ENCODE peak calls at places on chromosomes 7 and 10, in six cellular contexts. One of them, this sample, is unnamed.

GRCh38 chr10:78335691-78336401 is 302.2 kb downstream of the RPS24 start:
- DNase-seq in A549: no peak
- DNase-seq in Calu3: no peak
- DNase-seq in upper lobe of left lung: no peak
- DNase-seq in CD4-positive, alpha-beta T cell: no peak
- DNase-seq in foreskin fibroblast: peak; percentile 91
- DNase-seq in this sample: no peak

GRCh38 chr7:141456298-141456697 is 94.9 kb upstream of the AGK start:
- DNase-seq in A549: no peak
- DNase-seq in CD4-positive, alpha-beta T cell: no peak
- DNase-seq in Calu3: no peak
- DNase-seq in upper lobe of left lung: no peak
- DNase-seq in foreskin fibroblast: no peak
- DNase-seq in this sample: peak; percentile 48

GRCh38 chr7:105268511-105269392 is 120.0 kb downstream of the SRPK2 start:
- DNase-seq in upper lobe of left lung: no peak
- DNase-seq in Calu3: no peak
- DNase-seq in foreskin fibroblast: peak; percentile 30
- DNase-seq in A549: peak; percentile 58
- DNase-seq in CD4-positive, alpha-beta T cell: no peak
- DNase-seq in this sample: peak; percentile 63

GRCh38 chr7:123917878-123918277 is 7.2 kb upstream of the SPAM1 start:
- DNase-seq in Calu3: no peak
- DNase-seq in foreskin fibroblast: no peak
- DNase-seq in CD4-positive, alpha-beta T cell: no peak
- DNase-seq in upper lobe of left lung: peak; percentile 45
- DNase-seq in A549: no peak
- DNase-seq in this sample: no peak

GRCh38 chr10:7264313-7264741 is 146.5 kb downstream of the SFMBT2 start:
- DNase-seq in foreskin fibroblast: no peak
- DNase-seq in Calu3: peak; percentile 31
- DNase-seq in CD4-positive, alpha-beta T cell: no peak
- DNase-seq in upper lobe of left lung: no peak
- DNase-seq in A549: peak; percentile 29
- DNase-seq in this sample: peak; percentile 58

GRCh38 chr7:158267737-158268435 is 319.7 kb downstream of the PTPRN2 start:
- DNase-seq in CD4-positive, alpha-beta T cell: no peak
- DNase-seq in upper lobe of left lung: peak; percentile 54
- DNase-seq in Calu3: no peak
- DNase-seq in foreskin fibroblast: no peak
- DNase-seq in A549: no peak
- DNase-seq in this sample: no peak

GRCh38 chr7:151063212-151063561 is 3.8 kb downstream of the SLC4A2 start:
- DNase-seq in Calu3: no peak
- DNase-seq in A549: no peak
- DNase-seq in foreskin fibroblast: no peak
- DNase-seq in CD4-positive, alpha-beta T cell: no peak
- DNase-seq in upper lobe of left lung: no peak
- DNase-seq in this sample: peak; percentile 75

GRCh38 chr10:122911889-122912484 is 1.6 kb downstream of the FAM24A start:
- DNase-seq in CD4-positive, alpha-beta T cell: peak; percentile 49
- DNase-seq in foreskin fibroblast: peak; percentile 19
- DNase-seq in Calu3: peak; percentile 46
- DNase-seq in A549: peak; percentile 34
- DNase-seq in upper lobe of left lung: no peak
- DNase-seq in this sample: peak; percentile 70

GRCh38 chr7:135712182-135712782 is 15.7 kb downstream of the SLC13A4 start:
- DNase-seq in Calu3: no peak
- DNase-seq in foreskin fibroblast: no peak
- DNase-seq in CD4-positive, alpha-beta T cell: no peak
- DNase-seq in upper lobe of left lung: no peak
- DNase-seq in A549: no peak
- DNase-seq in this sample: no peak

GRCh38 chr10:625751-626711 is 63.4 kb downstream of the DIP2C start:
- DNase-seq in upper lobe of left lung: no peak
- DNase-seq in CD4-positive, alpha-beta T cell: no peak
- DNase-seq in foreskin fibroblast: no peak
- DNase-seq in Calu3: no peak
- DNase-seq in A549: no peak
- DNase-seq in this sample: no peak

GRCh38 chr10:59903871-59904270 is 2.5 kb downstream of the CCDC6 start:
- DNase-seq in upper lobe of left lung: no peak
- DNase-seq in A549: no peak
- DNase-seq in Calu3: no peak
- DNase-seq in foreskin fibroblast: peak; percentile 7
- DNase-seq in CD4-positive, alpha-beta T cell: no peak
- DNase-seq in this sample: peak; percentile 22

GRCh38 chr10:30434273-30435067 is 486 bp downstream of the MAP3K8 start:
- DNase-seq in foreskin fibroblast: peak; percentile 58
- DNase-seq in Calu3: peak; percentile 87
- DNase-seq in CD4-positive, alpha-beta T cell: no peak
- DNase-seq in upper lobe of left lung: peak; percentile 93
- DNase-seq in A549: peak; percentile 81
- DNase-seq in this sample: peak; percentile 85

GRCh38 chr10:97319671-97320479 is 804 bp downstream of the FRAT1 start:
- DNase-seq in upper lobe of left lung: peak; percentile 92
- DNase-seq in A549: no peak
- DNase-seq in foreskin fibroblast: no peak
- DNase-seq in Calu3: peak; percentile 56
- DNase-seq in CD4-positive, alpha-beta T cell: peak; percentile 58
- DNase-seq in this sample: no peak

GRCh38 chr7:16491148-16491547 is 25.6 kb upstream of the SOSTDC1 start:
- DNase-seq in A549: no peak
- DNase-seq in Calu3: no peak
- DNase-seq in CD4-positive, alpha-beta T cell: no peak
- DNase-seq in upper lobe of left lung: no peak
- DNase-seq in foreskin fibroblast: no peak
- DNase-seq in this sample: no peak

GRCh38 chr10:49539320-49539885 is 482 bp upstream of the ERCC6 start:
- DNase-seq in A549: peak; percentile 47
- DNase-seq in upper lobe of left lung: peak; percentile 85
- DNase-seq in CD4-positive, alpha-beta T cell: no peak
- DNase-seq in foreskin fibroblast: peak; percentile 56
- DNase-seq in Calu3: peak; percentile 36
- DNase-seq in this sample: peak; percentile 64

GRCh38 chr10:52424343-52424742 is 110.3 kb downstream of the DKK1 start:
- DNase-seq in upper lobe of left lung: no peak
- DNase-seq in A549: no peak
- DNase-seq in CD4-positive, alpha-beta T cell: no peak
- DNase-seq in foreskin fibroblast: no peak
- DNase-seq in Calu3: no peak
- DNase-seq in this sample: no peak

GRCh38 chr10:49602380-49603023 is 7.6 kb upstream of the SLC18A3 start:
- DNase-seq in A549: no peak
- DNase-seq in CD4-positive, alpha-beta T cell: no peak
- DNase-seq in Calu3: no peak
- DNase-seq in foreskin fibroblast: no peak
- DNase-seq in upper lobe of left lung: no peak
- DNase-seq in this sample: no peak

GRCh38 chr7:67018940-67019339 is 22.3 kb downstream of the TYW1 start:
- DNase-seq in foreskin fibroblast: no peak
- DNase-seq in Calu3: no peak
- DNase-seq in A549: no peak
- DNase-seq in CD4-positive, alpha-beta T cell: no peak
- DNase-seq in upper lobe of left lung: no peak
- DNase-seq in this sample: no peak

GRCh38 chr10:117477961-117478670 is 64.4 kb upstream of the EMX2 start:
- DNase-seq in foreskin fibroblast: peak; percentile 80
- DNase-seq in A549: peak; percentile 47
- DNase-seq in upper lobe of left lung: no peak
- DNase-seq in Calu3: no peak
- DNase-seq in CD4-positive, alpha-beta T cell: no peak
- DNase-seq in this sample: peak; percentile 90

GRCh38 chr7:67588631-67589030 is 592.0 kb downstream of the TYW1 start:
- DNase-seq in upper lobe of left lung: no peak
- DNase-seq in foreskin fibroblast: no peak
- DNase-seq in Calu3: no peak
- DNase-seq in A549: no peak
- DNase-seq in CD4-positive, alpha-beta T cell: no peak
- DNase-seq in this sample: no peak

GRCh38 chr7:141590071-141590470 is 38.9 kb downstream of the AGK start:
- DNase-seq in A549: no peak
- DNase-seq in CD4-positive, alpha-beta T cell: no peak
- DNase-seq in Calu3: no peak
- DNase-seq in upper lobe of left lung: no peak
- DNase-seq in foreskin fibroblast: no peak
- DNase-seq in this sample: no peak

GRCh38 chr10:113126506-113127192 is 176.6 kb downstream of the TCF7L2 start:
- DNase-seq in Calu3: peak; percentile 72
- DNase-seq in CD4-positive, alpha-beta T cell: peak; percentile 7
- DNase-seq in A549: peak; percentile 55
- DNase-seq in foreskin fibroblast: peak; percentile 79
- DNase-seq in upper lobe of left lung: peak; percentile 95
- DNase-seq in this sample: peak; percentile 71

GRCh38 chr7:64619705-64620104 is 46.2 kb upstream of the ZNF107 start:
- DNase-seq in A549: no peak
- DNase-seq in upper lobe of left lung: no peak
- DNase-seq in CD4-positive, alpha-beta T cell: no peak
- DNase-seq in foreskin fibroblast: no peak
- DNase-seq in Calu3: no peak
- DNase-seq in this sample: no peak

DNA sequence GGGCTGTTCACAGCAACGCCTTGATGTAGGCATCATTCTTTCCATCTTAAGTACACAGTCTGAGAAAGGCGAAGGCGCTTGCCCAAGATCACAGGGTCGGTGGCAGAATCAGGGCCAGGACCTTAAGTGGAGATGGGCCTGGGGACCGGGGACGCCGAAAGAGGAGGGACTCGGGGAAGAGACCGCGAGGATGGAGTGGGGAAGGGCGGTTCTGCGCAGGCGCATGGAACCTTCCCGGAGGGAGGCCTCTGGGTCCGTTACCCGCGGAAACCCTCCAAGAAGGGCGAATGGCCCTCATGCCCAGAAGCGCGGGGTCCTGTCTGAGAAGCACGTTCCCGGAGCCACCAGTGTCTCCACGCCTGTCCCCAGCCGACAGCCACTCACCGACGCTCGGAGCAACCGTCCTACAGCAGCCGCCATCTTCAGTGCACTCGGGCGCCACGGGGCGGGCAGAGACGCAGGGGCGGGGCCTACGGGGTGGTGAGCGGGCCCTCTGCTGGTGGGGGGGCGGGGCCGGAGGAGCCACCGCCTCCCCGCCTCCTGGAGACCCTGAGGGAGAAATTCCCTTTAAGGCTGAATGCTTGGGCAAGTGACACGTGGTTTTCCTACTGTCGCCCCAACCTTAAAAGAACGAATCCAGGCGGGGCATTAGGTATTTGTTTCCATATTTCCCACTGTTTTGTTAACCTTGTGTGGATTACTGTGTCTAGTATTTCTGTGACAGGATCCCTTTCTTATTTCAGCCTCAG is at the start of gene PRDX3:
- DNase-seq in CD4-positive, alpha-beta T cell: peak; percentile 89
- DNase-seq in A549: peak; percentile 79
- DNase-seq in foreskin fibroblast: peak; percentile 84
- DNase-seq in upper lobe of left lung: peak; percentile 98
- DNase-seq in Calu3: peak; percentile 94
- DNase-seq in this sample: peak; percentile 88
- TF ChIP-seq CTCF in CD4-positive, alpha-beta T cell: peak; percentile 19
- TF ChIP-seq CTCF in A549: no peak
- TF ChIP-seq CTCF in foreskin fibroblast: no peak
- TF ChIP-seq CTCF in upper lobe of left lung: peak; percentile 10
- TF ChIP-seq CTCF in Calu3: no peak
- TF ChIP-seq CTCF in this sample: peak; percentile 10

GRCh38 chr7:84912993-84913635 is 273.7 kb downstream of the SEMA3D start:
- DNase-seq in A549: no peak
- DNase-seq in upper lobe of left lung: no peak
- DNase-seq in Calu3: no peak
- DNase-seq in foreskin fibroblast: no peak
- DNase-seq in CD4-positive, alpha-beta T cell: no peak
- DNase-seq in this sample: no peak

GRCh38 chr7:84916161-84916560 is 270.7 kb downstream of the SEMA3D start:
- DNase-seq in upper lobe of left lung: no peak
- DNase-seq in A549: no peak
- DNase-seq in Calu3: no peak
- DNase-seq in foreskin fibroblast: no peak
- DNase-seq in CD4-positive, alpha-beta T cell: no peak
- DNase-seq in this sample: no peak

GRCh38 chr7:84912537-84912936 is 274.3 kb downstream of the SEMA3D start:
- DNase-seq in foreskin fibroblast: no peak
- DNase-seq in upper lobe of left lung: no peak
- DNase-seq in Calu3: no peak
- DNase-seq in A549: no peak
- DNase-seq in CD4-positive, alpha-beta T cell: no peak
- DNase-seq in this sample: no peak

GRCh38 chr7:84913731-84914130 is 273.1 kb downstream of the SEMA3D start:
- DNase-seq in A549: no peak
- DNase-seq in Calu3: no peak
- DNase-seq in upper lobe of left lung: no peak
- DNase-seq in foreskin fibroblast: peak; percentile 24
- DNase-seq in CD4-positive, alpha-beta T cell: no peak
- DNase-seq in this sample: peak; percentile 20

DNA sequence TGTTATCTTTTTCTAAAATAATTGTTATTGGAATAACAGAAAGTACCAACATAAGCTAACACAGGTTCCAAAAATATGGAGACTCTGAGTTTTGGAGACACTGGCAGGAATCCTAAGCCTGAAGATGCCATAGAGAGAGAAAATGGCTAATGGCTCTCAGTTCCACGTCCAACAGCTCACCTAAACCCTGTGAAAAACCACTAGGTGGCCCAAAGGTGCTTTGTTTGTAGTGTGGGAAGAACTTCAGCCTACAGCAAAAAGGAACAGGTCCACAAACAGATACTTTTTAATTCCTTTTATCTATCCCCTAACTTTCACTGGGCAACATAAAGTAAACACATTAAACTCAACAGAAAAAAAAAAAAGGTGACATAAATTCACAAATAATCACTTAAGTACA is 272.3 kb downstream of the SEMA3D start:
- DNase-seq in CD4-positive, alpha-beta T cell: no peak
- DNase-seq in foreskin fibroblast: no peak
- DNase-seq in A549: no peak
- DNase-seq in upper lobe of left lung: no peak
- DNase-seq in Calu3: no peak
- DNase-seq in this sample: peak; percentile 28
- TF ChIP-seq CTCF in CD4-positive, alpha-beta T cell: no peak
- TF ChIP-seq CTCF in foreskin fibroblast: no peak
- TF ChIP-seq CTCF in A549: peak; percentile 12
- TF ChIP-seq CTCF in upper lobe of left lung: no peak
- TF ChIP-seq CTCF in Calu3: no peak
- TF ChIP-seq CTCF in this sample: no peak

DNA sequence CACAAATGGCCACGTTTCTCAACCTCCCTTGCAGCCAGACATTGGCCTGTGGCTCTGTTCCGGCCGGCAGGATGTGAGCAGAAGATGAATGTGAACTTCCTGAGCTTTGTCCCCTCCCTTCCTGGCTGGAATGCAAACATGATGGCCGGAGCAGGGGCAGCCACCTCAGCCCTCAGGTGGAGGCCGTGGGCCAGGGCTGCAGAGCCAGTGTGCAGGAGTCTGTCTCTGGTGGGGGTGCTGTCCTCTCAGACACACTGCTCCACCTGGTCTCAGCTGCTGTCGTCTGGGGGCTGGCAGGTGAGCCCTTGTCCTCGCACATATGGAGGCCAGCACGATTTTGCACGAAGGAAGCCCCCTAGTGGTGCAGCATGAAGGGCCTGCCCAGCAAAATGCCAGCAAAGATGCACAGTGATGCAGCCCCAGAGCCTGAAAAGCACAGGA is 25.3 kb upstream of the PWWP2B start:
- DNase-seq in CD4-positive, alpha-beta T cell: no peak
- DNase-seq in upper lobe of left lung: no peak
- DNase-seq in Calu3: peak; percentile 18
- DNase-seq in A549: no peak
- DNase-seq in foreskin fibroblast: no peak
- DNase-seq in this sample: no peak
- TF ChIP-seq CTCF in CD4-positive, alpha-beta T cell: peak; percentile 28
- TF ChIP-seq CTCF in upper lobe of left lung: no peak
- TF ChIP-seq CTCF in Calu3: peak; percentile 38
- TF ChIP-seq CTCF in A549: peak; percentile 36
- TF ChIP-seq CTCF in foreskin fibroblast: peak; percentile 40
- TF ChIP-seq CTCF in this sample: peak; percentile 19

GRCh38 chr7:91287685-91288084 is 23.5 kb downstream of the FZD1 start:
- DNase-seq in CD4-positive, alpha-beta T cell: no peak
- DNase-seq in A549: no peak
- DNase-seq in Calu3: no peak
- DNase-seq in upper lobe of left lung: no peak
- DNase-seq in foreskin fibroblast: no peak
- DNase-seq in this sample: no peak
- TF ChIP-seq CTCF in CD4-positive, alpha-beta T cell: no peak
- TF ChIP-seq CTCF in A549: no peak
- TF ChIP-seq CTCF in Calu3: no peak
- TF ChIP-seq CTCF in upper lobe of left lung: no peak
- TF ChIP-seq CTCF in foreskin fibroblast: no peak
- TF ChIP-seq CTCF in this sample: no peak